ENCODE peak calls at places on chromosomes 16 and 17, in ten cellular contexts. R, Q, C, W, P, U, J, Z, A and V are unnamed samples.
A peak's percentile ranks its signal among the peaks of the same experiment; 100 is the strongest.

GRCh38 chr17:40325156-40326013 is 16.4 kb downstream of the RARA start:
- DNase-seq in R (no peak), Q (no peak), C (no peak), W (no peak), P (peak; percentile 25), U (no peak), J (no peak), Z (no peak), A (no peak), V (no peak)

GRCh38 chr16:56608876-56609462 is 585 bp downstream of the MT2A start:
- DNase-seq in R (no peak), Q (no peak), C (no peak), W (no peak), P (no peak), U (no peak), J (no peak), Z (no peak), A (peak; percentile 7), V (no peak)

GRCh38 chr16:70725912-70726828 is 40.3 kb upstream of the MTSS2 start:
- DNase-seq in R (peak; percentile 40), Q (no peak), C (no peak), W (peak; percentile 42), P (no peak), U (no peak), J (peak; percentile 80), Z (peak; percentile 93), A (no peak), V (no peak)

GRCh38 chr17:77328823-77329740 is 188.3 kb downstream of the SEC14L1 start:
- DNase-seq in R (no peak), Q (no peak), C (no peak), W (no peak), P (no peak), U (no peak), J (peak; percentile 14), Z (peak; percentile 63), A (no peak), V (no peak)

GRCh38 chr16:8571061-8571596 is 19.2 kb downstream of the TMEM114 start:
- DNase-seq in R (no peak), Q (no peak), C (no peak), W (peak; percentile 41), P (no peak), U (no peak), J (no peak), Z (no peak), A (peak; percentile 44), V (peak; percentile 23)

GRCh38 chr17:66184392-66184791 is 7.5 kb downstream of the CEP112 start:
- DNase-seq in R (no peak), Q (no peak), C (no peak), W (no peak), P (no peak), U (no peak), J (no peak), Z (no peak), A (no peak), V (no peak)

GRCh38 chr17:21019976-21020575 is 22.7 kb downstream of the USP22 start:
- DNase-seq in R (no peak), Q (no peak), C (peak; percentile 64), W (no peak), P (no peak), U (no peak), J (no peak), Z (peak; percentile 73), A (no peak), V (no peak)

GRCh38 chr17:4788807-4789700 is at the start of gene GLTPD2:
- DNase-seq in R (peak; percentile 80), Q (no peak), C (no peak), W (no peak), P (peak; percentile 79), U (no peak), J (no peak), Z (no peak), A (no peak), V (no peak)

GRCh38 chr16:72990003-72990521 is 57.9 kb downstream of the ZFHX3 start:
- DNase-seq in R (peak; percentile 53), Q (peak; percentile 40), C (no peak), W (peak; percentile 68), P (no peak), U (peak; percentile 98), J (peak; percentile 66), Z (peak; percentile 95), A (no peak), V (no peak)

GRCh38 chr17:44722254-44722653 is 13.8 kb downstream of the DBF4B start:
- DNase-seq in R (no peak), Q (no peak), C (no peak), W (no peak), P (no peak), U (no peak), J (no peak), Z (peak; percentile 6), A (no peak), V (no peak)

GRCh38 chr17:794876-795275 is 12.7 kb downstream of the MRM3 start:
- DNase-seq in R (peak; percentile 87), Q (peak; percentile 87), C (peak; percentile 42), W (peak; percentile 59), P (peak; percentile 87), U (peak; percentile 54), J (peak; percentile 84), Z (peak; percentile 94), A (peak; percentile 40), V (no peak)

GRCh38 chr17:40813804-40814203 is 8.6 kb downstream of the KRT10 start:
- DNase-seq in R (no peak), Q (no peak), C (no peak), W (peak; percentile 47), P (no peak), U (no peak), J (no peak), Z (no peak), A (peak; percentile 92), V (no peak)

GRCh38 chr16:21169249-21169981 is 10.9 kb downstream of the LDAF1 start:
- DNase-seq in R (no peak), Q (no peak), C (no peak), W (peak; percentile 71), P (no peak), U (no peak), J (no peak), Z (no peak), A (peak; percentile 7), V (no peak)

GRCh38 chr16:19115148-19116021 is 1.6 kb downstream of the ITPRIPL2 start:
- DNase-seq in R (no peak), Q (no peak), C (no peak), W (no peak), P (no peak), U (peak; percentile 63), J (no peak), Z (no peak), A (no peak), V (no peak)

GRCh38 chr16:68091604-68092261 is 6.6 kb downstream of the NFATC3 start:
- DNase-seq in R (no peak), Q (no peak), C (no peak), W (peak; percentile 72), P (no peak), U (no peak), J (no peak), Z (no peak), A (peak; percentile 99), V (no peak)

DNA sequence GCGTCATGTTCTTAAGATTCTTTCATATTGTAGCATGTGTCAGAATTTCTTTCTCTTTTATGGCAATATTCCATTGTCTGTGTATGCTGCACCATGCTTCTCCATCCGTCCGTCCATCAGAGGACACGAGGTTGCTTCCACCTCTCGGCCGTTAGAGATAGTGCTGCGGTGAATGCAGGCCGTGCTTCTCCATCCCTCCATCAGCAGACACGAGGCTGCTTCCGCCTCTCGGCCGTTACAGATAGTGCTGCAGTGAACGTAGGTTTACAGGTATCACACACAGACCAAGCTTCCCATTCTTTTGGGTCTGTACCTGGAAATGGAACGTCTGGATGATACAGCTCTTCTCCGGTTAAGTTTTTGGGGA is 113.5 kb downstream of the CMIP start:
- DNase-seq in R (peak; percentile 38), Q (no peak), C (no peak), W (no peak), P (no peak), U (no peak), J (no peak), Z (no peak), A (no peak), V (no peak)
- TF ChIP-seq CTCF in R (no peak), Q (no peak), C (no peak), W (no peak), P (no peak), U (no peak), J (no peak), Z (no peak), A (no peak), V (no peak)

GRCh38 chr17:73901661-73902415 is 257.6 kb upstream of the SDK2 start:
- DNase-seq in R (peak; percentile 50), Q (no peak), C (no peak), W (no peak), P (peak; percentile 39), U (no peak), J (no peak), Z (no peak), A (no peak), V (no peak)
- H3K4me3 ChIP-seq in R (peak overlapping the region; percentile 43), Q (no peak overlapping the region), C (peak overlapping the region; percentile 31), W (no peak overlapping the region), P (no peak overlapping the region), U (no peak overlapping the region), J (no peak overlapping the region), Z (peak overlapping the region; percentile 40), A (no peak overlapping the region), V (no peak overlapping the region)

DNA sequence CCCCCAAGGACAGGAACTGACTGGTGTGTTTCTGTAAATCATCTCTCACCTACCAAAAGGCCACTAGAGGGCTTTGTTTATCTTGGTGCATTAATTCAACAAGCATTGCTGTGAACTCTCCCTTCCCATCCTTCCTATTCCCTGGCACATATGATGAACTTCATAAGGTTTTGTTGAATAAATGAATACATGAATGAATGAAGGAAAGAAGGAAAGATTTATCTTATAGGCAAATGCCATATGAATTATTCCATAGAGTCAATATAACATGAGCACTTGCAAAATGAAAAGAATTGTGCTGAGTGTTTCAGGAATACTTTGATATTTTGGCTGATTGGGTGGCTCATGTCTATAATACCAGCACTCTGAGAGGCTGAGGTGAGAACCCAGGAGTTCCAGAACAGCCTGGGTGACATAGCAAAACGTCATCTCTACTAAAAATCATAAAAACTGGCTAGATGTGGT is 4.3 kb downstream of the SPDYE4 start:
- DNase-seq in R (peak; percentile 55), Q (peak; percentile 65), C (no peak), W (peak; percentile 6), P (no peak), U (no peak), J (no peak), Z (no peak), A (peak; percentile 40), V (no peak)
- TF ChIP-seq CTCF in R (peak; percentile 50), Q (peak; percentile 66), C (no peak), W (peak; percentile 36), P (peak; percentile 58), U (peak; percentile 36), J (no peak), Z (no peak), A (peak; percentile 48), V (peak; percentile 24)

DNA sequence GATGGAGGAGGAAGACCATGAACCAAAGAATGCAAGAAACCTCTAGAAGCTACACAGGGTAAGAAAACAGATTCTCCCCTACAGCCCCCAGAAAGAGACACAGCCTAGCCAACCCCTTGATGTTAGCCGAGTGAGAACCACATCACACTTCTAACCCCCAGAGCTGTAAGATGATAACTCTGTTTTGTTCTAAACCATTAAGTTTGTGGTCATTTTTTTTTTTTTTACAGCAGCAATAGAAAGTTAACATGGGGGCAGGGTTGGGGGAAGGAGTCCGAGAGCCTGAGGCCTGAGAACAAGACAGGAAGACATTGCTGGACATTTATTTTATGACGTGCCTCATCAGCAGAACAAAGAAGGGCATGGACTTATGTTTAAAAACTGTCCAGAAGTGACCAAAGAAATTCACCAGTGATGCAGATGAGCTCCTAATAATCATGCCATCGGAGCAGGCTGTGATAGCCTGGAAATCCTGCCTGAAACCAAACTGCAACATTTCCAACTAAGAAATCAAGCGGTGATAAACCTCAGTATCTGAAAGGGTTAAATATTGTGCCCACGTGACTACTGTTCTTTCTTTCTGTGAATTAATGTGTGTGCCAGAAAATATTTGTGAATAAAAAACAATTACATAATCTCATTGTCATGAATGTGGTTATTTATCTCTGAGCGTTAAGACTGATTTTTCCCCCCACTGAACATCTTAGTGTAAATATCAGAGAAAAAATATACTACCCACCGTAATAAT is 1.1 kb downstream of the ABCA9 start:
- DNase-seq in R (no peak), Q (no peak), C (no peak), W (no peak), P (no peak), U (no peak), J (no peak), Z (no peak), A (no peak), V (no peak)
- H3K4me3 ChIP-seq in R (no peak overlapping the region), Q (no peak overlapping the region), C (no peak overlapping the region), W (no peak overlapping the region), P (no peak overlapping the region), U (no peak overlapping the region), J (peak overlapping the region; percentile 18), Z (peak overlapping the region; percentile 25), A (no peak overlapping the region), V (no peak overlapping the region)